ENCODE peak calls at places on chromosome 15, in ten cellular contexts. N, J, U, Z, E, H, X, F, O and P are unnamed samples. For H3K9me3, the result is how much of the 10 kb centered on the place peaks cover.

GRCh38 chr15:63504247-63504978 is at the start of gene USP3:
- DNase-seq in N (peak), J (peak), U (peak), Z (peak), E (peak), H (peak), X (peak), F (peak), O (peak), P (peak)

GRCh38 chr15:48507416-48508065 is 138.0 kb downstream of the FBN1 start:
- DNase-seq in N (peak), J (no peak), U (peak), Z (no peak), E (no peak), H (peak), X (peak), F (peak), O (peak), P (no peak)

GRCh38 chr15:100686725-100687488 is 84.5 kb downstream of the ASB7 start:
- DNase-seq in N (peak), J (no peak), U (peak), Z (no peak), E (no peak), H (no peak), X (no peak), F (no peak), O (no peak), P (no peak)

GRCh38 chr15:63553388-63553791 is 43.8 kb upstream of the FBXL22 start:
- DNase-seq in N (peak), J (peak), U (peak), Z (no peak), E (no peak), H (peak), X (no peak), F (peak), O (no peak), P (no peak)

GRCh38 chr15:38795471-38796245 is 231.0 kb upstream of the RASGRP1 start:
- DNase-seq in N (no peak), J (no peak), U (no peak), Z (no peak), E (no peak), H (peak), X (no peak), F (no peak), O (no peak), P (no peak)

GRCh38 chr15:31079519-31079918 is 22.0 kb downstream of the TRPM1 start:
- DNase-seq in N (no peak), J (no peak), U (peak), Z (no peak), E (no peak), H (no peak), X (no peak), F (no peak), O (no peak), P (no peak)

GRCh38 chr15:83207622-83208356 is at the start of gene HDGFL3:
- DNase-seq in N (peak), J (peak), U (peak), Z (peak), E (peak), H (peak), X (peak), F (peak), O (peak), P (no peak)

GRCh38 chr15:91915576-91915975 is 62.1 kb downstream of the SLCO3A1 start:
- DNase-seq in N (no peak), J (no peak), U (no peak), Z (no peak), E (no peak), H (no peak), X (no peak), F (no peak), O (no peak), P (no peak)

GRCh38 chr15:71761649-71762048 is 48.7 kb upstream of the NR2E3 start:
- DNase-seq in N (peak), J (peak), U (peak), Z (no peak), E (no peak), H (peak), X (no peak), F (no peak), O (no peak), P (no peak)

GRCh38 chr15:58446521-58446920 is 14.7 kb downstream of the LIPC start:
- DNase-seq in N (no peak), J (no peak), U (no peak), Z (no peak), E (no peak), H (no peak), X (no peak), F (no peak), O (no peak), P (no peak)

GRCh38 chr15:84888639-84889038 is 4.2 kb downstream of the SLC28A1 start:
- DNase-seq in N (no peak), J (no peak), U (no peak), Z (no peak), E (no peak), H (no peak), X (no peak), F (no peak), O (no peak), P (no peak)

GRCh38 chr15:36810656-36811449 is 231.4 kb downstream of the CDIN1 start:
- DNase-seq in N (no peak), J (no peak), U (peak), Z (no peak), E (no peak), H (no peak), X (no peak), F (no peak), O (no peak), P (no peak)

GRCh38 chr15:40264321-40265153 is 18.3 kb downstream of the ANKRD63 start:
- DNase-seq in N (no peak), J (no peak), U (no peak), Z (no peak), E (no peak), H (no peak), X (no peak), F (peak), O (no peak), P (no peak)

GRCh38 chr15:99021669-99022068 is 14.1 kb upstream of the PGPEP1L start:
- DNase-seq in N (no peak), J (no peak), U (no peak), Z (no peak), E (no peak), H (no peak), X (no peak), F (no peak), O (no peak), P (no peak)

GRCh38 chr15:59892995-59893394 is 111.1 kb upstream of the FOXB1 start:
- DNase-seq in N (no peak), J (no peak), U (peak), Z (no peak), E (no peak), H (peak), X (no peak), F (no peak), O (peak), P (no peak)

GRCh38 chr15:40344217-40344616 is 3.5 kb upstream of the CCDC9B start:
- DNase-seq in N (no peak), J (no peak), U (no peak), Z (no peak), E (no peak), H (peak), X (no peak), F (no peak), O (no peak), P (no peak)

GRCh38 chr15:58383876-58384275 is 47.9 kb upstream of the LIPC start:
- DNase-seq in N (no peak), J (no peak), U (no peak), Z (peak), E (no peak), H (no peak), X (no peak), F (no peak), O (no peak), P (no peak)

GRCh38 chr15:53454843-53455721 is 304.4 kb downstream of the WDR72 start:
- DNase-seq in N (no peak), J (no peak), U (no peak), Z (no peak), E (no peak), H (no peak), X (no peak), F (no peak), O (no peak), P (no peak)

GRCh38 chr15:68818671-68819450 is 1.8 kb downstream of the ANP32A start:
- DNase-seq in N (peak), J (peak), U (peak), Z (peak), E (peak), H (peak), X (peak), F (peak), O (peak), P (peak)

GRCh38 chr15:84736375-84736774 is 12.0 kb upstream of the ZNF592 start:
- DNase-seq in N (no peak), J (no peak), U (no peak), Z (no peak), E (no peak), H (no peak), X (peak), F (no peak), O (no peak), P (no peak)

GRCh38 chr15:98076021-98076816 is 115.7 kb downstream of the ARRDC4 start:
- DNase-seq in N (no peak), J (peak), U (no peak), Z (no peak), E (peak), H (no peak), X (no peak), F (no peak), O (no peak), P (no peak)

GRCh38 chr15:99467861-99468460 is 97.8 kb upstream of the MEF2A start:
- DNase-seq in N (no peak), J (no peak), U (peak), Z (no peak), E (no peak), H (no peak), X (no peak), F (no peak), O (no peak), P (no peak)

DNA sequence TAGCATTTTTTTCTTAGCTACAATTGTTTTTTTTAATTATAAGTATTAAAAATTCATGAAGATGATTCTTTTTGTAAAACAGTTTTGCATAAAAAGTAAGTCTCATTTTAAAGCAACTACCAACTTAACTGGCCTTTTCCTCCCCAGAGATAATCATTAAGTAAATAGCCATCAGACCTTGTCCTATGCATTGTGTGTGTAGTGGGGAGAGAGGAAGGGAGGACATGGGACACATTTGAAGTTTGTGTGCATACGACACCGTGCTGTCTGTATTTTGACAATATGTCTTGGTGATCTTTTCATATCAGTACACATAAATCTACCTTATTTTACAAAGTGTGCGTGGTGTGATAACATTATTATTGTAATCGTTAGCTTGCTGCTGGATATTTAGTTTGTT is 8.1 kb downstream of the SNRPN start:
- DNase-seq in N (no peak), J (no peak), U (no peak), Z (no peak), E (no peak), H (no peak), X (no peak), F (no peak), O (no peak), P (no peak)
- H3K9me3 ChIP-seq in N (under half), J (under half), U (under half), Z (under half), E (under half), H (under half), X (under half), F (under half), O (under half), P (under half)

GRCh38 chr15:27725733-27726132 is 373.4 kb downstream of the OCA2 start:
- DNase-seq in N (no peak), J (no peak), U (no peak), Z (no peak), E (no peak), H (no peak), X (no peak), F (no peak), O (no peak), P (no peak)
- H3K9me3 ChIP-seq in N (under half), J (under half), U (under half), Z (under half), E (under half), H (under half), X (under half), F (under half), O (under half), P (under half)

DNA sequence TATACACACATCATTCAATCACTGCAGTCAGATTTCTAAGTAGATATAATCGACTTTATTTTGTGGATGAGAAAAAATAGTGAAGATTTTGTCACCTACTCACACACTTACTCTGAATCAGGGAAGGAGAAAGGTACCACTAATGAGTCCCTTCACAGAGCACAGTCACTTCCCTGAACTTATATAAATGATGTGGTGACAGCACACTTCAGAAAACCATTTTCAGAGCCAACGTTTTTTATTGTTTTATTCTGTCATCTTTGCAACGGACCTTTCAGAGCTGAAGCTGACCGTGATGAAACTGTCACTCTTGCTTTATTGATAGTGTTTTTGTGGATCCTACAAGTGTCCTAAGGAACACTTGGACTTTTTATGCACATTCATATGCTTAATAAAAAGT is 956.6 kb downstream of the SQOR start:
- DNase-seq in N (no peak), J (no peak), U (no peak), Z (no peak), E (no peak), H (no peak), X (no peak), F (no peak), O (no peak), P (no peak)
- H3K9me3 ChIP-seq in N (under half), J (under half), U (under half), Z (under half), E (under half), H (under half), X (under half), F (under half), O (under half), P (under half)

GRCh38 chr15:25066708-25067107 is 111.9 kb downstream of the SNRPN start:
- DNase-seq in N (no peak), J (no peak), U (no peak), Z (no peak), E (no peak), H (no peak), X (no peak), F (no peak), O (no peak), P (no peak)
- H3K9me3 ChIP-seq in N (half or more), J (half or more), U (half or more), Z (half or more), E (half or more), H (under half), X (under half), F (half or more), O (half or more), P (half or more)

GRCh38 chr15:22259881-22260421 is 179.6 kb downstream of the OR4M2 start:
- DNase-seq in N (no peak), J (peak), U (no peak), Z (no peak), E (no peak), H (no peak), X (no peak), F (no peak), O (no peak), P (no peak)
- H3K9me3 ChIP-seq in N (under half), J (under half), U (under half), Z (under half), E (under half), H (under half), X (under half), F (under half), O (under half), P (under half)

GRCh38 chr15:95024388-95024787 is 793.0 kb downstream of the MCTP2 start:
- DNase-seq in N (peak), J (no peak), U (peak), Z (no peak), E (no peak), H (peak), X (peak), F (no peak), O (peak), P (no peak)
- H3K9me3 ChIP-seq in N (under half), J (under half), U (under half), Z (under half), E (under half), H (under half), X (under half), F (under half), O (under half), P (under half)